ENCODE peak calls at places on chromosomes 6 and 20, in five cellular contexts. A, W, I, M and K are unnamed samples.

GRCh38 chr20:31910071-31910803 is 39.8 kb downstream of the TTLL9 start:
- DNase-seq in A (no peak), W (no peak), I (no peak), M (no peak), K (no peak)

GRCh38 chr6:161359617-161359945 is 85.7 kb upstream of the AGPAT4 start:
- DNase-seq in A (no peak), W (no peak), I (no peak), M (no peak), K (no peak)

GRCh38 chr6:5960456-5960855 is 46.3 kb downstream of the NRN1 start:
- DNase-seq in A (no peak), W (no peak), I (no peak), M (no peak), K (no peak)

GRCh38 chr6:45756611-45757010 is 259.0 kb downstream of the CLIC5 start:
- DNase-seq in A (no peak), W (no peak), I (no peak), M (no peak), K (no peak)

GRCh38 chr6:170284866-170285469 is 5.9 kb downstream of the DLL1 start:
- DNase-seq in A (no peak), W (no peak), I (no peak), M (no peak), K (no peak)

GRCh38 chr6:33075568-33076405 is at the start of gene HLA-DPB1:
- DNase-seq in A (no peak), W (no peak), I (no peak), M (no peak), K (no peak)

GRCh38 chr6:86535141-86535540 is 402.2 kb upstream of the HTR1E start:
- DNase-seq in A (no peak), W (no peak), I (no peak), M (no peak), K (no peak)

GRCh38 chr20:50151034-50151743 is 2.3 kb downstream of the PEDS1 start:
- DNase-seq in A (no peak), W (no peak), I (no peak), M (no peak), K (no peak)

GRCh38 chr6:2563635-2564034 is 187.1 kb downstream of the MYLK4 start:
- DNase-seq in A (no peak), W (no peak), I (no peak), M (no peak), K (no peak)

GRCh38 chr6:149335924-149336323 is 18.4 kb downstream of the TAB2 start:
- DNase-seq in A (no peak), W (no peak), I (peak), M (no peak), K (no peak)

GRCh38 chr20:25125636-25126035 is 43.7 kb upstream of the VSX1 start:
- DNase-seq in A (no peak), W (no peak), I (no peak), M (no peak), K (no peak)

GRCh38 chr6:1188199-1188598 is 123.7 kb upstream of the FOXQ1 start:
- DNase-seq in A (no peak), W (no peak), I (no peak), M (no peak), K (no peak)

GRCh38 chr6:169798764-169799473 is 47.5 kb downstream of the ERMARD start:
- DNase-seq in A (no peak), W (no peak), I (no peak), M (no peak), K (no peak)

GRCh38 chr20:36407196-36407733 is 101.1 kb downstream of the DLGAP4 start:
- DNase-seq in A (no peak), W (no peak), I (no peak), M (no peak), K (no peak)

GRCh38 chr6:42390228-42390934 is 61.3 kb downstream of the TRERF1 start:
- DNase-seq in A (no peak), W (peak), I (peak), M (no peak), K (peak)

GRCh38 chr20:33971147-33971775 is 22.4 kb upstream of the RALY start:
- DNase-seq in A (no peak), W (no peak), I (no peak), M (no peak), K (no peak)

GRCh38 chr6:143058987-143059386 is 1.7 kb upstream of the AIG1 start:
- DNase-seq in A (no peak), W (no peak), I (no peak), M (no peak), K (no peak)

GRCh38 chr6:85923013-85923430 is 280.3 kb upstream of the SYNCRIP start:
- DNase-seq in A (no peak), W (no peak), I (no peak), M (no peak), K (peak)

GRCh38 chr6:55636406-55637102 is 57.6 kb upstream of the HMGCLL1 start:
- DNase-seq in A (no peak), W (no peak), I (no peak), M (no peak), K (no peak)

GRCh38 chr6:137870744-137871247 is 3.7 kb downstream of the TNFAIP3 start:
- DNase-seq in A (no peak), W (peak), I (no peak), M (no peak), K (peak)